ENCODE peak calls at places on chromosomes 6 and 20, in four cellular contexts. One of them, this sample, is unnamed.

GRCh38 chr6:92132957-92133356 is 1286.4 kb downstream of the EPHA7 start:
- DNase-seq in Peyer's patch: no peak
- DNase-seq in upper lobe of left lung: no peak
- DNase-seq in right lobe of liver: no peak
- DNase-seq in this sample: no peak

GRCh38 chr6:11248974-11249761 is 16.7 kb upstream of the NEDD9 start:
- DNase-seq in Peyer's patch: no peak
- DNase-seq in upper lobe of left lung: no peak
- DNase-seq in right lobe of liver: no peak
- DNase-seq in this sample: no peak

GRCh38 chr6:133055527-133055966 is 185.6 kb upstream of the EYA4 start:
- DNase-seq in Peyer's patch: no peak
- DNase-seq in upper lobe of left lung: no peak
- DNase-seq in right lobe of liver: no peak
- DNase-seq in this sample: no peak

GRCh38 chr6:33123732-33124524 is 48.1 kb downstream of the HLA-DPB1 start:
- DNase-seq in Peyer's patch: no peak
- DNase-seq in upper lobe of left lung: no peak
- DNase-seq in right lobe of liver: no peak
- DNase-seq in this sample: peak

GRCh38 chr6:87100216-87100615 is 5.3 kb upstream of the CGA start:
- DNase-seq in Peyer's patch: no peak
- DNase-seq in upper lobe of left lung: no peak
- DNase-seq in right lobe of liver: no peak
- DNase-seq in this sample: no peak

GRCh38 chr6:154805288-154805911 is 72.2 kb downstream of the SCAF8 start:
- DNase-seq in Peyer's patch: no peak
- DNase-seq in upper lobe of left lung: no peak
- DNase-seq in right lobe of liver: no peak
- DNase-seq in this sample: peak

GRCh38 chr20:45893831-45894230 is 2.7 kb downstream of the CTSA start:
- DNase-seq in Peyer's patch: no peak
- DNase-seq in upper lobe of left lung: no peak
- DNase-seq in right lobe of liver: no peak
- DNase-seq in this sample: no peak

GRCh38 chr6:114228675-114229074 is 114.1 kb downstream of the HS3ST5 start:
- DNase-seq in Peyer's patch: no peak
- DNase-seq in upper lobe of left lung: no peak
- DNase-seq in right lobe of liver: no peak
- DNase-seq in this sample: no peak

GRCh38 chr6:143840595-143840994 is 2.5 kb upstream of the LTV1 start:
- DNase-seq in Peyer's patch: no peak
- DNase-seq in upper lobe of left lung: no peak
- DNase-seq in right lobe of liver: no peak
- DNase-seq in this sample: no peak

GRCh38 chr20:28562510-28562898 is 2695.0 kb upstream of the DEFB115 start:
- DNase-seq in Peyer's patch: no peak
- DNase-seq in upper lobe of left lung: no peak
- DNase-seq in right lobe of liver: no peak
- DNase-seq in this sample: no peak

GRCh38 chr20:62641749-62642665 is at the start of gene SLCO4A1:
- DNase-seq in Peyer's patch: peak
- DNase-seq in upper lobe of left lung: peak
- DNase-seq in right lobe of liver: peak
- DNase-seq in this sample: peak
- TF ChIP-seq POLR2A in Peyer's patch: peak
- TF ChIP-seq POLR2A in upper lobe of left lung: peak
- TF ChIP-seq POLR2A in right lobe of liver: peak
- TF ChIP-seq POLR2A in this sample: peak

DNA sequence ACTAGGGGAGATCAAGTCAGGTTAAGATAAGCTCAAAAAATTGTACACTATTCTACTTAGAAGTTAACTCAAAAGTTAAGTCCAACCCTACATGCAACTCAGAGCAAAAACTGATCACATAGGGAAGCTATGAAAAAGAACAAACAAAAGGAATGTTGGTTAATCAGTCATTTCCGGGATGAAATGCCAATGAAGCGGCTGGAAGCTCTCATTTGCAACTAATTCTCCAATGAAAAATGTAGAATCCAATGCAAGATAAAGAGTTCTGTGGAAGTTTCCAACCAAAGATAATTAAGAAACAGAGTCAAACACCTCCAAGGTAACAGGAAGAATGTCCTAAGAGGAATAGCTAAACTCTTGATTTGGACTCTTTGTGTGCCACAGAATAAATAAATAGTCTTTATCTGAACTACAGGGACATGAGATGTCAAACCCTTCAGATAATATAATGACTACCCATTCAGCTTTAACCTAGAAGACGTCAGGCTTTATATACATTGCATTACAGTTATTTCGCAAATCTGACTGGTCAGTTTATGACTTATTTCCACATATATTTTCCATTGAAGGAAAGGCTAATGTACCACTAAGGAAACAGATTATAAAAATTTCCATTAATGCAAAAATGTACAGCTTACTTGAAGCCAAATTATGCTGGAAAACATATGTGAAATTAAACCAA is 48.0 kb upstream of the DST start:
- DNase-seq in Peyer's patch: no peak
- DNase-seq in upper lobe of left lung: no peak
- DNase-seq in right lobe of liver: no peak
- DNase-seq in this sample: peak
- H3K4me3 ChIP-seq in Peyer's patch: no peak
- H3K4me3 ChIP-seq in upper lobe of left lung: peak
- H3K4me3 ChIP-seq in right lobe of liver: peak
- H3K4me3 ChIP-seq in this sample: no peak

GRCh38 chr20:17616480-17617211 is 46.8 kb downstream of the DSTN start:
- DNase-seq in Peyer's patch: peak
- DNase-seq in upper lobe of left lung: peak
- DNase-seq in right lobe of liver: no peak
- DNase-seq in this sample: peak

GRCh38 chr20:17615645-17616479 is 46.0 kb downstream of the DSTN start:
- DNase-seq in Peyer's patch: peak
- DNase-seq in upper lobe of left lung: no peak
- DNase-seq in right lobe of liver: no peak
- DNase-seq in this sample: peak

GRCh38 chr20:17613328-17614175 is 43.7 kb downstream of the DSTN start:
- DNase-seq in Peyer's patch: peak
- DNase-seq in upper lobe of left lung: no peak
- DNase-seq in right lobe of liver: peak
- DNase-seq in this sample: no peak

GRCh38 chr20:17614176-17614811 is 44.4 kb downstream of the DSTN start:
- DNase-seq in Peyer's patch: peak
- DNase-seq in upper lobe of left lung: no peak
- DNase-seq in right lobe of liver: peak
- DNase-seq in this sample: no peak

DNA sequence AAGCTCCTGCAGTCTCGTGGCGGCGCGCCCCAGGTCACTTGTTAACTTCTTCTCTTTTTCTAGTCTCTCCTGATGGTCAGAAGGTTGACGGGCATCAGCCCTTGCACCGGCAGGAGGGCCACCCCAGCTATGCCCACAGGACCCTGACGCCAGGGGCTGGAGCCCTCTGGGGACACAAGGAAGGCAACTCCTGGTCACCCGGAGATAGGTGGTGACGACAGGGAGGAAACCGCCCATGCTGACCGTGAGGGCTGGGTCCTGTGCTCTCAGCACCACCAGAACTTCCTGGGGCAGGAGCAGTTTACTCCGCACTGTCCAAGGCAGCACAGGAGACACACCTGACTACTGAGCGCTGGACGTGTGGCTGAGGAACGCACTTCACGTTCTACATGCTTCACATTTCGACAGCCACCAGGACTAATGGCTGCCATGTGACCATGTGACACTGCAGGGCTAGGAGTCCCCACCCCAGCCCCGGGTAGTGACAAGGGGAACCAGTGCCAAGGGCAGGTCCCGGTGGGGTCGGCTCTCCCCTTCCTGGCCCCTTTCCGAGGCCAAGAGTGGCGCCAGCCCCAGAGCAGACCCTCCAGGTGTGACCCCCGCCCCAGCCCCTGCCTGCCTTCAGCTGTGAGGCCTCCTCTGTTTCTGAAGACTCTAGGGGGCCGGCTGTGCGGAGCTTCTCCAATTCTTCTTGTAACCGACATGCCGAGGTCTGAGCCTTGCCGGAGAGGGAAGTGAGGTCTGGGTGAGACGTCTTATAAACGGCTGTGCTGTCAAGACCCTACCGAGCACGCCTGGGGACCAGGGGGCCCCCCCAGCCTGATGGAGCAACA is 45.2 kb downstream of the DSTN start:
- DNase-seq in Peyer's patch: peak
- DNase-seq in upper lobe of left lung: no peak
- DNase-seq in right lobe of liver: peak
- DNase-seq in this sample: peak
- TF ChIP-seq POLR2A in Peyer's patch: no peak
- TF ChIP-seq POLR2A in upper lobe of left lung: no peak
- TF ChIP-seq POLR2A in right lobe of liver: no peak
- TF ChIP-seq POLR2A in this sample: no peak

GRCh38 chr6:111805511-111806181 is 67.6 kb downstream of the FYN start:
- DNase-seq in Peyer's patch: no peak
- DNase-seq in upper lobe of left lung: no peak
- DNase-seq in right lobe of liver: no peak
- DNase-seq in this sample: peak
- H3K4me3 ChIP-seq in Peyer's patch: no peak
- H3K4me3 ChIP-seq in upper lobe of left lung: no peak
- H3K4me3 ChIP-seq in right lobe of liver: no peak
- H3K4me3 ChIP-seq in this sample: no peak

DNA sequence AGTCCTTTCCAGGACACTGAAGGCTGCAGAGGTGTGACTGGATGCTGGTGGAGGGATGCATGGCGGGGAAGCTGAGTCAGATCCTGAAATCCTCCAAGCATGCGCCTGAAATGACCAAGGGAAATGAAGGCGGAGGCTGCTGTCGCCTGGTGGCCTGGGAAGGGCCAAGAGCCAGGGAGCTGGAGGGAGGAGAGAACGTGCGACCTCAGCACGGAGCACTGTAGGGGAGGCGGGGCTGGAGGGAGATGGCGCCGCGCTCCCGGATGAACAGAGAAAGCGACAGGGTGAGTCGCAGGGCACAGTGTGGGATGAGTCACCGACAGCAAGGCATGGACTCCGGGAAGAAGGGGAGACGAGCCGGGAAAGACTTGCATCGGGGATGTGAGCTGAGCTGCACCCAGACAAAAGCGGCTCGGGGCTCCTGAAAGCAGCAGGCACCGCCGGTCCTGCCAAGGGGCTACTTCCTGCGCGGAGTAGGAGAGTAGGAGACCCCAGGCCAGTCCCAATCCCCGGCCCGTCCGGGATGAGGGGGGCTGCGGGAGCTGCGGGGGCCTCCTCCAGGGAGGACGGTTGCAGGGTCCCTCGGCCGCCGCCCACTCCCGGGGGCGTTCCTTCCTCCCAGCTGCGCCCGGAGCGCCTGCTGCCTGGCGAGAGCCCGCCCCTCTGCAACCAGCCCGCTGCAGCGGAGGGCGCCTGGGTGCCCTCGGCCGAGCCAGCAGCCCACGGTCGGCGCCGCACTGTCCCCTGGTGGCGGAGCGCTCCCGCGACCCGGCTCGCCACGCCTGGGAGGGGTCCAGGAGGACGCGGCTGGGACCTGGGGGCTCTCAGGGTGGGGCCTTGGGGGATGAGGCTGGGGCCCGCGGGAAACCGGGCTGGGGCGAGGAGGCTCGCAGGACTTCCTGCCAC is 11.0 kb upstream of the NQO2 start:
- DNase-seq in Peyer's patch: peak
- DNase-seq in upper lobe of left lung: peak
- DNase-seq in right lobe of liver: peak
- DNase-seq in this sample: peak
- TF ChIP-seq POLR2A in Peyer's patch: peak
- TF ChIP-seq POLR2A in upper lobe of left lung: peak
- TF ChIP-seq POLR2A in right lobe of liver: peak
- TF ChIP-seq POLR2A in this sample: peak

GRCh38 chr6:138920906-138921305 is 67.1 kb downstream of the REPS1 start:
- DNase-seq in Peyer's patch: no peak
- DNase-seq in upper lobe of left lung: no peak
- DNase-seq in right lobe of liver: no peak
- DNase-seq in this sample: no peak
- H3K4me3 ChIP-seq in Peyer's patch: no peak
- H3K4me3 ChIP-seq in upper lobe of left lung: no peak
- H3K4me3 ChIP-seq in right lobe of liver: no peak
- H3K4me3 ChIP-seq in this sample: no peak

DNA sequence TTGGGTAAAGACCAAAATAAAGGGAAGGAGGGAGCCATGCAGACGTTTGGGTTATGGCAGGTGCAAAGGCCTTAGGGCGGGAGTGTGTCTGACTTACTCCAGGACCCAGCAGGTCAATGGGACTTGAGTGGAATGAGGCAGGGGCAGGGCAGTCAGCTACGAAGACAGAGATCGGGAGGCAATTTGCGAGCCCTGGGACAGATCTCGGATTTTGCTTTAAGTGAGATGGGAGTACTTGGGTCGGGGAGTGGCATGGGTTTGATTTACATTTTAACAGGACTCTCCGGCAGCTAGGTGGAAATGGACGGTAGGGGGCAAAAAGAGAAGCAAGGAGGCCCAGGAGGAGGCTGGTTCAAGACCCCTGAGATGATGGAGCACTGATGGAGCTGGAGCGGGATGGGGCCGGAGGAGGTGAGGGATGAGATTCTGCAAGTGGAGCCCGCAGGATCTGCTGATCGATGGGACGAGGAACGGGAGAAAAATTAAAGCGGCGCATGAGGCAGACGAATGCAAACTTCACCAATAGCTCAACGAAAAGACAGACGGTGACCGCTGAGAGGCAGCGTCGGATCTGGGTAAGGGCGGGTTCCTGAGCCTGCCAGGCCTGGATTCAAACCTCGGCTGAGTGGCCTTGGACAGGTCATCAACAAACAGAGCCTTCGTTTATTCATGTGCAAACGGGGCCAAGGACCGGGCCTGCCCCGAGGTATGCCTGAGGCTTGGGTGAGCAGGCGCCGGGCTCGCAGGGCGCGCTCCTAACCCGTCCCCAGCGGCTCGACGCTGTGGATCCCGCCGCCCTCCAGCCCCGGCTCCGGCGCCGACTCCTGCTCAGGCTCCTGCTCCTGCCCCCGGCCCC is 774 bp upstream of the RBCK1 start:
- DNase-seq in Peyer's patch: peak
- DNase-seq in upper lobe of left lung: peak
- DNase-seq in right lobe of liver: peak
- DNase-seq in this sample: peak
- TF ChIP-seq POLR2A in Peyer's patch: peak
- TF ChIP-seq POLR2A in upper lobe of left lung: no peak
- TF ChIP-seq POLR2A in right lobe of liver: peak
- TF ChIP-seq POLR2A in this sample: peak

GRCh38 chr6:67966830-67967229 is 668.3 kb upstream of the ADGRB3 start:
- DNase-seq in Peyer's patch: no peak
- DNase-seq in upper lobe of left lung: no peak
- DNase-seq in right lobe of liver: no peak
- DNase-seq in this sample: no peak
- H3K4me3 ChIP-seq in Peyer's patch: no peak
- H3K4me3 ChIP-seq in upper lobe of left lung: no peak
- H3K4me3 ChIP-seq in right lobe of liver: no peak
- H3K4me3 ChIP-seq in this sample: no peak

This sample was measured in NB4.